ENCODE peak calls at places on chromosomes 6 and 20, in four cellular contexts. One of them, this sample, is unnamed.

GRCh38 chr6:39530201-39530759 is 194.9 kb downstream of the KIF6 start:
- DNase-seq in foreskin fibroblast: peak
- DNase-seq in tibial nerve: no peak
- DNase-seq in heart right ventricle: no peak
- DNase-seq in this sample: no peak

GRCh38 chr20:38434310-38434741 is 802 bp downstream of the SNHG17 start:
- DNase-seq in foreskin fibroblast: peak
- DNase-seq in tibial nerve: no peak
- DNase-seq in heart right ventricle: no peak
- DNase-seq in this sample: no peak

GRCh38 chr6:51077967-51078518 is 259.4 kb downstream of the TFAP2B start:
- DNase-seq in foreskin fibroblast: no peak
- DNase-seq in tibial nerve: no peak
- DNase-seq in heart right ventricle: no peak
- DNase-seq in this sample: no peak

GRCh38 chr20:263701-264100 is 6.2 kb downstream of the DEFB132 start:
- DNase-seq in foreskin fibroblast: no peak
- DNase-seq in tibial nerve: no peak
- DNase-seq in heart right ventricle: no peak
- DNase-seq in this sample: no peak

GRCh38 chr20:62769346-62770071 is 26.8 kb upstream of the MRGBP start:
- DNase-seq in foreskin fibroblast: no peak
- DNase-seq in tibial nerve: no peak
- DNase-seq in heart right ventricle: no peak
- DNase-seq in this sample: peak

GRCh38 chr6:1604347-1604990 is 5.2 kb upstream of the FOXC1 start:
- DNase-seq in foreskin fibroblast: peak
- DNase-seq in tibial nerve: no peak
- DNase-seq in heart right ventricle: no peak
- DNase-seq in this sample: peak

GRCh38 chr20:63969851-63970713 is at the start of gene ZNF512B:
- DNase-seq in foreskin fibroblast: peak
- DNase-seq in tibial nerve: no peak
- DNase-seq in heart right ventricle: peak
- DNase-seq in this sample: peak

GRCh38 chr20:13930246-13930645 is 60.2 kb downstream of the SEL1L2 start:
- DNase-seq in foreskin fibroblast: peak
- DNase-seq in tibial nerve: no peak
- DNase-seq in heart right ventricle: no peak
- DNase-seq in this sample: no peak

GRCh38 chr20:18853946-18854646 is 40.5 kb downstream of the SCP2D1 start:
- DNase-seq in foreskin fibroblast: no peak
- DNase-seq in tibial nerve: no peak
- DNase-seq in heart right ventricle: no peak
- DNase-seq in this sample: no peak

GRCh38 chr6:169700296-169700695 is 1.5 kb downstream of the WDR27 start:
- DNase-seq in foreskin fibroblast: peak
- DNase-seq in tibial nerve: no peak
- DNase-seq in heart right ventricle: no peak
- DNase-seq in this sample: no peak

GRCh38 chr6:11317885-11318771 is 85.7 kb upstream of the NEDD9 start:
- DNase-seq in foreskin fibroblast: peak
- DNase-seq in tibial nerve: peak
- DNase-seq in heart right ventricle: peak
- DNase-seq in this sample: peak

GRCh38 chr6:7156666-7157278 is 49.0 kb downstream of the RREB1 start:
- DNase-seq in foreskin fibroblast: peak
- DNase-seq in tibial nerve: no peak
- DNase-seq in heart right ventricle: no peak
- DNase-seq in this sample: no peak

GRCh38 chr6:156948807-156949206 is 171.6 kb downstream of the ARID1B start:
- DNase-seq in foreskin fibroblast: peak
- DNase-seq in tibial nerve: no peak
- DNase-seq in heart right ventricle: no peak
- DNase-seq in this sample: no peak

GRCh38 chr6:113774122-113774835 is 82.9 kb upstream of the MARCKS start:
- DNase-seq in foreskin fibroblast: peak
- DNase-seq in tibial nerve: no peak
- DNase-seq in heart right ventricle: no peak
- DNase-seq in this sample: no peak

GRCh38 chr6:149231786-149232185 is 85.7 kb upstream of the TAB2 start:
- DNase-seq in foreskin fibroblast: peak
- DNase-seq in tibial nerve: no peak
- DNase-seq in heart right ventricle: no peak
- DNase-seq in this sample: no peak

GRCh38 chr6:32969685-32970412 is 1.5 kb downstream of the BRD2 start:
- DNase-seq in foreskin fibroblast: peak
- DNase-seq in tibial nerve: peak
- DNase-seq in heart right ventricle: peak
- DNase-seq in this sample: peak

GRCh38 chr6:125829433-125829832 is 38.7 kb downstream of the NCOA7 start:
- DNase-seq in foreskin fibroblast: no peak
- DNase-seq in tibial nerve: no peak
- DNase-seq in heart right ventricle: no peak
- DNase-seq in this sample: no peak

GRCh38 chr6:62615366-62616015 is 329.5 kb upstream of the KHDRBS2 start:
- DNase-seq in foreskin fibroblast: no peak
- DNase-seq in tibial nerve: no peak
- DNase-seq in heart right ventricle: no peak
- DNase-seq in this sample: no peak

GRCh38 chr6:134282816-134283215 is 35.1 kb downstream of the SGK1 start:
- DNase-seq in foreskin fibroblast: peak
- DNase-seq in tibial nerve: no peak
- DNase-seq in heart right ventricle: no peak
- DNase-seq in this sample: no peak

GRCh38 chr20:10171864-10172751 is 46.5 kb upstream of the SNAP25 start:
- DNase-seq in foreskin fibroblast: peak
- DNase-seq in tibial nerve: no peak
- DNase-seq in heart right ventricle: no peak
- DNase-seq in this sample: peak

GRCh38 chr6:30766461-30767157 is 22.3 kb upstream of the IER3 start:
- DNase-seq in foreskin fibroblast: no peak
- DNase-seq in tibial nerve: no peak
- DNase-seq in heart right ventricle: no peak
- DNase-seq in this sample: peak

GRCh38 chr6:89180112-89180511 is 34.3 kb downstream of the PM20D2 start:
- DNase-seq in foreskin fibroblast: no peak
- DNase-seq in tibial nerve: no peak
- DNase-seq in heart right ventricle: no peak
- DNase-seq in this sample: no peak

GRCh38 chr20:20022498-20022897 is 5.3 kb downstream of the NAA20 start:
- DNase-seq in foreskin fibroblast: no peak
- DNase-seq in tibial nerve: no peak
- DNase-seq in heart right ventricle: no peak
- DNase-seq in this sample: no peak

GRCh38 chr6:9484091-9484490 is 930.8 kb downstream of the TFAP2A start:
- DNase-seq in foreskin fibroblast: peak
- DNase-seq in tibial nerve: no peak
- DNase-seq in heart right ventricle: no peak
- DNase-seq in this sample: no peak

GRCh38 chr6:113871975-113872374 is 14.8 kb downstream of the MARCKS start:
- DNase-seq in foreskin fibroblast: no peak
- DNase-seq in tibial nerve: no peak
- DNase-seq in heart right ventricle: no peak
- DNase-seq in this sample: no peak

GRCh38 chr6:4884646-4885427 is 108.6 kb downstream of the CDYL start:
- DNase-seq in foreskin fibroblast: no peak
- DNase-seq in tibial nerve: no peak
- DNase-seq in heart right ventricle: no peak
- DNase-seq in this sample: no peak

GRCh38 chr6:148497256-148497655 is 154.6 kb downstream of the SASH1 start:
- DNase-seq in foreskin fibroblast: peak
- DNase-seq in tibial nerve: no peak
- DNase-seq in heart right ventricle: no peak
- DNase-seq in this sample: no peak

GRCh38 chr6:159306134-159306537 is 136.9 kb downstream of the FNDC1 start:
- DNase-seq in foreskin fibroblast: no peak
- DNase-seq in tibial nerve: peak
- DNase-seq in heart right ventricle: no peak
- DNase-seq in this sample: no peak

GRCh38 chr20:49700411-49701185 is 13.1 kb downstream of the B4GALT5 start:
- DNase-seq in foreskin fibroblast: peak
- DNase-seq in tibial nerve: no peak
- DNase-seq in heart right ventricle: no peak
- DNase-seq in this sample: no peak